ENCODE peak calls at places on chromosomes 4 and X, in four cellular contexts. I is neuronal stem cell, Q is IMR-90, X is mesenchymal stem cell. A is an unnamed sample.

GRCh38 chr4:54004463-54004862 is 59.9 kb downstream of the CHIC2 start:
- DNase-seq in X (no peak), Q (peak), I (no peak), A (no peak)

GRCh38 chrX:37350034-37350365 is 836 bp downstream of the PRRG1 start:
- DNase-seq in I (no peak), X (peak), Q (peak), A (no peak)

GRCh38 chrX:150941580-150941979 is 41.6 kb upstream of the HMGB3 start:
- DNase-seq in X (no peak), I (no peak), Q (no peak), A (no peak)

GRCh38 chr4:5998333-5998936 is 19.8 kb downstream of the C4orf50 start:
- DNase-seq in Q (peak), I (peak), X (peak), A (peak)

GRCh38 chrX:150298841-150299551 is 64.1 kb upstream of the MAMLD1 start:
- DNase-seq in I (no peak), X (peak), Q (peak), A (no peak)

GRCh38 chr4:54677416-54677815 is 19.7 kb downstream of the KIT start:
- DNase-seq in I (no peak), Q (no peak), X (no peak), A (peak)

GRCh38 chr4:125042031-125042430 is 272.7 kb upstream of the FAT4 start:
- DNase-seq in X (peak), Q (no peak), I (no peak), A (no peak)

GRCh38 chrX:63764946-63765345 is 20.1 kb downstream of the ARHGEF9 start:
- DNase-seq in X (no peak), I (no peak), Q (peak), A (no peak)

GRCh38 chr4:48943387-48943786 is 36.8 kb upstream of the OCIAD2 start:
- DNase-seq in X (no peak), I (no peak), Q (no peak), A (peak)

GRCh38 chr4:30724217-30724616 is 4.0 kb downstream of the PCDH7 start:
- DNase-seq in X (no peak), Q (no peak), I (no peak), A (peak)

GRCh38 chrX:27815209-27815608 is 7.4 kb downstream of the MAGEB10 start:
- DNase-seq in X (no peak), I (no peak), Q (peak), A (no peak)

GRCh38 chr4:78059524-78059889 is 2.4 kb downstream of the FRAS1 start:
- DNase-seq in Q (peak), X (peak), I (peak), A (peak)

GRCh38 chr4:178554352-178554751 is 1112.1 kb upstream of the AGA start:
- DNase-seq in Q (no peak), I (no peak), X (no peak), A (no peak)

GRCh38 chrX:43551590-43551989 is 104.5 kb upstream of the MAOA start:
- DNase-seq in I (no peak), Q (no peak), X (no peak), A (peak)

GRCh38 chrX:54223581-54223980 is 40.5 kb upstream of the FAM120C start:
- DNase-seq in I (no peak), Q (no peak), X (no peak), A (peak)

GRCh38 chr4:16264798-16265197 is 38.5 kb upstream of the TAPT1 start:
- DNase-seq in I (no peak), Q (peak), X (peak), A (peak)

GRCh38 chr4:85966308-85966882 is 393.5 kb downstream of the MAPK10 start:
- DNase-seq in Q (no peak), I (no peak), X (peak), A (no peak)

GRCh38 chr4:156534205-156534604 is 437.4 kb downstream of the PDGFC start:
- DNase-seq in Q (no peak), I (no peak), X (no peak), A (no peak)

GRCh38 chr4:156999175-156999517 is 27.5 kb upstream of the PDGFC start:
- DNase-seq in X (peak), Q (peak), I (no peak), A (peak)

GRCh38 chr4:10106421-10107039 is 10.1 kb downstream of the WDR1 start:
- DNase-seq in Q (peak), X (peak), I (no peak), A (peak)

GRCh38 chr4:105970371-105970770 is 75.1 kb downstream of the NPNT start:
- DNase-seq in X (no peak), I (no peak), Q (no peak), A (no peak)

GRCh38 chrX:11380187-11380586 is 87.0 kb downstream of the AMELX start:
- DNase-seq in X (peak), I (no peak), Q (no peak), A (no peak)

GRCh38 chrX:146355440-146355839 is 454.1 kb upstream of the CXorf51B start:
- DNase-seq in X (no peak), Q (no peak), I (no peak), A (no peak)

GRCh38 chr4:5137927-5138326 is 86.6 kb downstream of the STK32B start:
- DNase-seq in I (no peak), Q (peak), X (no peak), A (no peak)

GRCh38 chr4:176538217-176538925 is 218.6 kb downstream of the SPCS3 start:
- DNase-seq in I (no peak), Q (peak), X (peak), A (no peak)

GRCh38 chr4:608236-608635 is 17.1 kb upstream of the PDE6B start:
- DNase-seq in X (no peak), Q (no peak), I (no peak), A (no peak)

GRCh38 chrX:118199997-118200396 is 83.4 kb upstream of the KLHL13 start:
- DNase-seq in I (no peak), Q (no peak), X (no peak), A (no peak)

GRCh38 chrX:12223650-12224049 is 85.4 kb downstream of the FRMPD4 start:
- DNase-seq in X (peak), I (no peak), Q (peak), A (no peak)

GRCh38 chr4:3186609-3187008 is 62.4 kb upstream of the MSANTD1 start:
- DNase-seq in X (no peak), Q (no peak), I (no peak), A (no peak)

GRCh38 chrX:16185725-16186136 is 18.4 kb downstream of the MAGEB17 start:
- DNase-seq in X (peak), Q (peak), I (no peak), A (peak)
- H2BK120ac ChIP-seq in X (no peak), Q (peak), I (no peak), A (peak)

GRCh38 chrX:2793752-2794151 is 35.0 kb upstream of the GYG2 start:
- DNase-seq in I (no peak), X (no peak), Q (no peak), A (no peak)
- H2BK5ac ChIP-seq in I (no peak), X (no peak), Q (no peak), A (no peak)

GRCh38 chr4:56434599-56435000 is 815 bp downstream of the PPAT start:
- DNase-seq in I (no peak), Q (peak), X (no peak), A (peak)

GRCh38 chr4:56433280-56433679 is 2.1 kb downstream of the PPAT start:
- DNase-seq in X (no peak), Q (no peak), I (no peak), A (no peak)

GRCh38 chr4:56440983-56441382 is 4.9 kb downstream of the PAICS start:
- DNase-seq in I (no peak), Q (no peak), X (no peak), A (no peak)

GRCh38 chr4:56435001-56435747 is at the start of gene PPAT:
- DNase-seq in X (peak), Q (peak), I (peak), A (peak)

GRCh38 chr4:56435748-56436442 is at the start of gene PAICS:
- DNase-seq in I (peak), X (peak), Q (peak), A (peak)
- H2BK120ac ChIP-seq in I (peak), X (no peak), Q (peak), A (no peak)

GRCh38 chrX:13345037-13345436 is 25.2 kb upstream of the ATXN3L start:
- DNase-seq in X (no peak), Q (no peak), I (no peak), A (no peak)
- H2BK5ac ChIP-seq in X (no peak), Q (no peak), I (no peak), A (no peak)

DNA sequence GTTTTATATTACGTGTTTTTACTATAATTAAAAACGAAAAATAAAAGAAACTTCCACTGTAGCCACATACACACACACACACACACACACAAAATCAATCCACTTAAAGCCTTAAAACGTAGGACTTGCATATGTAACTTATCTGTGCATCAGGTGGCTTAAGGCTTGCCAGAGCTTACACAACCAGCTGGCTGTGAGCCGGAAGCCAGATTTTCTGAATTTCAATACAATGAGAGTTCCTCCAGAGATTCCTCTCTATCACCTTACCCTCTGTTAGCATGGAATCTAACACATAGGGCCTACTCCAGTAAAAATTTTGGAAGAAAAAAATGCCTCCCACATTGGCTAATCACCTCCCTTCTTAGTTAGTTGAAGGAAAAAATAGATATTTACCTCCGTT is 27.9 kb upstream of the SLITRK4 start:
- DNase-seq in Q (no peak), X (no peak), I (no peak), A (peak)
- H2BK120ac ChIP-seq in Q (no peak), X (no peak), I (no peak), A (no peak)

GRCh38 chr4:130563891-130564418 is 1468.0 kb downstream of the C4orf33 start:
- DNase-seq in X (no peak), I (no peak), Q (no peak), A (no peak)
- H2BK5ac ChIP-seq in X (no peak), I (no peak), Q (no peak), A (no peak)

GRCh38 chr4:40687676-40688389 is 58.2 kb upstream of the RBM47 start:
- DNase-seq in I (no peak), Q (no peak), X (no peak), A (no peak)

GRCh38 chr4:40685300-40685699 is 55.6 kb upstream of the RBM47 start:
- DNase-seq in Q (peak), X (peak), I (no peak), A (no peak)

GRCh38 chr4:40688446-40689095 is 58.9 kb upstream of the RBM47 start:
- DNase-seq in X (no peak), I (no peak), Q (no peak), A (no peak)

GRCh38 chr4:40684404-40684803 is 54.7 kb upstream of the RBM47 start:
- DNase-seq in I (no peak), X (no peak), Q (no peak), A (no peak)

GRCh38 chr4:40686081-40686913 is 56.6 kb upstream of the RBM47 start:
- DNase-seq in I (no peak), X (no peak), Q (no peak), A (no peak)
- H2BK120ac ChIP-seq in I (no peak), X (no peak), Q (no peak), A (no peak)

GRCh38 chrX:10175317-10175871 is 18.6 kb downstream of the CLCN4 start:
- DNase-seq in I (no peak), Q (peak), X (peak), A (no peak)
- H2BK5ac ChIP-seq in I (no peak), Q (peak), X (no peak), A (no peak)

A was measured in mesendoderm.